ENCODE peak calls at places on chromosomes 13 and 19, in seven cellular contexts. One of them, this sample, is unnamed.

GRCh38 chr19:29840066-29840950 is 28.5 kb downstream of the CCNE1 start:
- DNase-seq in K562: no peak
- DNase-seq in upper lobe of left lung: no peak
- DNase-seq in breast epithelium: no peak
- DNase-seq in transverse colon: no peak
- DNase-seq in prostate gland: no peak
- DNase-seq in GM12878: no peak
- DNase-seq in this sample: no peak

GRCh38 chr13:40102854-40103253 is 447.4 kb downstream of the COG6 start:
- DNase-seq in K562: no peak
- DNase-seq in upper lobe of left lung: no peak
- DNase-seq in breast epithelium: no peak
- DNase-seq in transverse colon: no peak
- DNase-seq in prostate gland: no peak
- DNase-seq in GM12878: no peak
- DNase-seq in this sample: no peak

GRCh38 chr19:2271516-2272103 is 10.4 kb downstream of the PEAK3 start:
- DNase-seq in K562: no peak
- DNase-seq in upper lobe of left lung: no peak
- DNase-seq in breast epithelium: no peak
- DNase-seq in transverse colon: peak; percentile 37
- DNase-seq in prostate gland: no peak
- DNase-seq in GM12878: no peak
- DNase-seq in this sample: peak; percentile 85

GRCh38 chr13:101554420-101555125 is 102.1 kb downstream of the ITGBL1 start:
- DNase-seq in K562: no peak
- DNase-seq in upper lobe of left lung: no peak
- DNase-seq in breast epithelium: no peak
- DNase-seq in transverse colon: no peak
- DNase-seq in prostate gland: no peak
- DNase-seq in GM12878: no peak
- DNase-seq in this sample: no peak

GRCh38 chr13:59012731-59013130 is 1151.0 kb downstream of the DIAPH3 start:
- DNase-seq in K562: no peak
- DNase-seq in upper lobe of left lung: no peak
- DNase-seq in breast epithelium: no peak
- DNase-seq in transverse colon: no peak
- DNase-seq in prostate gland: no peak
- DNase-seq in GM12878: no peak
- DNase-seq in this sample: no peak

GRCh38 chr13:41995946-41996345 is 35.0 kb upstream of the VWA8 start:
- DNase-seq in K562: peak; percentile 68
- DNase-seq in upper lobe of left lung: no peak
- DNase-seq in breast epithelium: no peak
- DNase-seq in transverse colon: no peak
- DNase-seq in prostate gland: no peak
- DNase-seq in GM12878: no peak
- DNase-seq in this sample: no peak

GRCh38 chr13:110714798-110715394 is 1.4 kb downstream of the ING1 start:
- DNase-seq in K562: no peak
- DNase-seq in upper lobe of left lung: peak; percentile 70
- DNase-seq in breast epithelium: peak; percentile 59
- DNase-seq in transverse colon: peak; percentile 63
- DNase-seq in prostate gland: peak; percentile 51
- DNase-seq in GM12878: no peak
- DNase-seq in this sample: peak; percentile 93

GRCh38 chr13:84360843-84361242 is 478.6 kb upstream of the SLITRK1 start:
- DNase-seq in K562: no peak
- DNase-seq in upper lobe of left lung: no peak
- DNase-seq in breast epithelium: no peak
- DNase-seq in transverse colon: no peak
- DNase-seq in prostate gland: no peak
- DNase-seq in GM12878: no peak
- DNase-seq in this sample: no peak

GRCh38 chr13:113625965-113626661 is 31.9 kb downstream of the ATP4B start:
- DNase-seq in K562: no peak
- DNase-seq in upper lobe of left lung: no peak
- DNase-seq in breast epithelium: no peak
- DNase-seq in transverse colon: no peak
- DNase-seq in prostate gland: no peak
- DNase-seq in GM12878: no peak
- DNase-seq in this sample: peak; percentile 36

GRCh38 chr13:41463823-41464602 is 6.7 kb downstream of the RGCC start:
- DNase-seq in K562: peak; percentile 74
- DNase-seq in upper lobe of left lung: no peak
- DNase-seq in breast epithelium: no peak
- DNase-seq in transverse colon: peak; percentile 20
- DNase-seq in prostate gland: no peak
- DNase-seq in GM12878: peak; percentile 59
- DNase-seq in this sample: peak; percentile 80

GRCh38 chr13:96492758-96493157 is 402.9 kb downstream of the HS6ST3 start:
- DNase-seq in K562: no peak
- DNase-seq in upper lobe of left lung: no peak
- DNase-seq in breast epithelium: no peak
- DNase-seq in transverse colon: no peak
- DNase-seq in prostate gland: no peak
- DNase-seq in GM12878: no peak
- DNase-seq in this sample: no peak

GRCh38 chr13:28991764-28992163 is 171.6 kb downstream of the MTUS2 start:
- DNase-seq in K562: no peak
- DNase-seq in upper lobe of left lung: no peak
- DNase-seq in breast epithelium: no peak
- DNase-seq in transverse colon: no peak
- DNase-seq in prostate gland: no peak
- DNase-seq in GM12878: no peak
- DNase-seq in this sample: no peak

GRCh38 chr19:35216026-35216832 is 12.3 kb downstream of the FAM187B start:
- DNase-seq in K562: no peak
- DNase-seq in upper lobe of left lung: no peak
- DNase-seq in breast epithelium: no peak
- DNase-seq in transverse colon: no peak
- DNase-seq in prostate gland: no peak
- DNase-seq in GM12878: no peak
- DNase-seq in this sample: peak; percentile 59

GRCh38 chr19:48900477-48901452 is 653 bp downstream of the NUCB1 start:
- DNase-seq in K562: peak; percentile 61
- DNase-seq in upper lobe of left lung: no peak
- DNase-seq in breast epithelium: peak; percentile 32
- DNase-seq in transverse colon: no peak
- DNase-seq in prostate gland: no peak
- DNase-seq in GM12878: no peak
- DNase-seq in this sample: peak; percentile 85

GRCh38 chr19:2800506-2800905 is 15.2 kb downstream of the THOP1 start:
- DNase-seq in K562: no peak
- DNase-seq in upper lobe of left lung: no peak
- DNase-seq in breast epithelium: no peak
- DNase-seq in transverse colon: no peak
- DNase-seq in prostate gland: no peak
- DNase-seq in GM12878: no peak
- DNase-seq in this sample: no peak

GRCh38 chr13:19587635-19588300 is 26.4 kb upstream of the TPTE2 start:
- DNase-seq in K562: no peak
- DNase-seq in upper lobe of left lung: no peak
- DNase-seq in breast epithelium: no peak
- DNase-seq in transverse colon: no peak
- DNase-seq in prostate gland: no peak
- DNase-seq in GM12878: no peak
- DNase-seq in this sample: no peak

GRCh38 chr19:31882709-31883108 is 462.7 kb upstream of the ZNF507 start:
- DNase-seq in K562: no peak
- DNase-seq in upper lobe of left lung: no peak
- DNase-seq in breast epithelium: no peak
- DNase-seq in transverse colon: no peak
- DNase-seq in prostate gland: no peak
- DNase-seq in GM12878: no peak
- DNase-seq in this sample: no peak

GRCh38 chr19:38020331-38020730 is 113.3 kb downstream of the SIPA1L3 start:
- DNase-seq in K562: no peak
- DNase-seq in upper lobe of left lung: peak; percentile 29
- DNase-seq in breast epithelium: no peak
- DNase-seq in transverse colon: no peak
- DNase-seq in prostate gland: no peak
- DNase-seq in GM12878: no peak
- DNase-seq in this sample: peak; percentile 76

GRCh38 chr13:45441633-45442032 is 23.1 kb upstream of the COG3 start:
- DNase-seq in K562: no peak
- DNase-seq in upper lobe of left lung: no peak
- DNase-seq in breast epithelium: no peak
- DNase-seq in transverse colon: no peak
- DNase-seq in prostate gland: no peak
- DNase-seq in GM12878: peak; percentile 60
- DNase-seq in this sample: no peak

GRCh38 chr19:35756373-35757230 is at the start of gene HSPB6:
- DNase-seq in K562: no peak
- DNase-seq in upper lobe of left lung: no peak
- DNase-seq in breast epithelium: no peak
- DNase-seq in transverse colon: peak; percentile 42
- DNase-seq in prostate gland: no peak
- DNase-seq in GM12878: no peak
- DNase-seq in this sample: peak; percentile 84

GRCh38 chr19:12930002-12930645 is 3.4 kb downstream of the FARSA start:
- DNase-seq in K562: no peak
- DNase-seq in upper lobe of left lung: no peak
- DNase-seq in breast epithelium: no peak
- DNase-seq in transverse colon: no peak
- DNase-seq in prostate gland: no peak
- DNase-seq in GM12878: no peak
- DNase-seq in this sample: no peak
- TF ChIP-seq POLR2AphosphoS5 in K562: no peak
- TF ChIP-seq POLR2AphosphoS5 in upper lobe of left lung: no peak
- TF ChIP-seq POLR2AphosphoS5 in breast epithelium: no peak
- TF ChIP-seq POLR2AphosphoS5 in transverse colon: no peak
- TF ChIP-seq POLR2AphosphoS5 in prostate gland: no peak
- TF ChIP-seq POLR2AphosphoS5 in GM12878: no peak
- TF ChIP-seq POLR2AphosphoS5 in this sample: no peak

DNA sequence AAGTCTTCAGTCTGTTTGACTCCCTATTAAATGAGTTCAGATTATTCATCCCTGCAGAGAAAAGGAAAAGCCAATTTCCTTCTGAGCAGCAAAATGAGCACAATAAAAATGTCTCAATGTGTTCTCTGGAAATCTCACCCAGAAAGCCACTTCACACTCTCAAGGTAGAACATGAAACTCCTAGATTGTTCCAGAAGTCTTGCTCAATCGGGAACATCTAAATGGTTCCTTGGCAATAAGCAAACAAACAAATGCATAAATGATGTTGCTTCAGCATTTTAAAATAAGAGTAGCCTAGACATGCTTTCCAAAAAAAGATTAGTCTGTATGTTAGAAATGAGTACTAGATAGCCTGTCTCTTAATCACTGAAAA is 59.7 kb upstream of the TNFRSF19 start:
- DNase-seq in K562: no peak
- DNase-seq in upper lobe of left lung: no peak
- DNase-seq in breast epithelium: no peak
- DNase-seq in transverse colon: no peak
- DNase-seq in prostate gland: no peak
- DNase-seq in GM12878: no peak
- DNase-seq in this sample: no peak
- TF ChIP-seq CTCF in K562: no peak
- TF ChIP-seq CTCF in upper lobe of left lung: no peak
- TF ChIP-seq CTCF in breast epithelium: no peak
- TF ChIP-seq CTCF in transverse colon: no peak
- TF ChIP-seq CTCF in prostate gland: no peak
- TF ChIP-seq CTCF in GM12878: no peak
- TF ChIP-seq CTCF in this sample: peak; percentile 4

GRCh38 chr13:32426981-32427851 is 714 bp downstream of the N4BP2L1 start:
- DNase-seq in K562: no peak
- DNase-seq in upper lobe of left lung: peak; percentile 69
- DNase-seq in breast epithelium: peak; percentile 52
- DNase-seq in transverse colon: peak; percentile 56
- DNase-seq in prostate gland: peak; percentile 57
- DNase-seq in GM12878: no peak
- DNase-seq in this sample: peak; percentile 91
- H3K27ac ChIP-seq in K562: no peak overlapping the region
- H3K27ac ChIP-seq in upper lobe of left lung: peak overlapping the region; percentile 94
- H3K27ac ChIP-seq in breast epithelium: peak overlapping the region; percentile 97
- H3K27ac ChIP-seq in transverse colon: peak overlapping the region; percentile 91
- H3K27ac ChIP-seq in prostate gland: peak overlapping the region; percentile 89
- H3K27ac ChIP-seq in GM12878: peak overlapping the region; percentile 98
- H3K27ac ChIP-seq in this sample: peak overlapping the region; percentile 97

GRCh38 chr13:48874165-48874564 is 101.5 kb upstream of the FNDC3A start:
- DNase-seq in K562: no peak
- DNase-seq in upper lobe of left lung: no peak
- DNase-seq in breast epithelium: no peak
- DNase-seq in transverse colon: no peak
- DNase-seq in prostate gland: no peak
- DNase-seq in GM12878: no peak
- DNase-seq in this sample: no peak

GRCh38 chr13:48873598-48873997 is 102.1 kb upstream of the FNDC3A start:
- DNase-seq in K562: no peak
- DNase-seq in upper lobe of left lung: no peak
- DNase-seq in breast epithelium: no peak
- DNase-seq in transverse colon: no peak
- DNase-seq in prostate gland: no peak
- DNase-seq in GM12878: no peak
- DNase-seq in this sample: no peak

GRCh38 chr13:48873081-48873480 is 102.6 kb upstream of the FNDC3A start:
- DNase-seq in K562: no peak
- DNase-seq in upper lobe of left lung: no peak
- DNase-seq in breast epithelium: no peak
- DNase-seq in transverse colon: no peak
- DNase-seq in prostate gland: no peak
- DNase-seq in GM12878: no peak
- DNase-seq in this sample: no peak

GRCh38 chr13:48875071-48875470 is 100.6 kb upstream of the FNDC3A start:
- DNase-seq in K562: no peak
- DNase-seq in upper lobe of left lung: no peak
- DNase-seq in breast epithelium: no peak
- DNase-seq in transverse colon: no peak
- DNase-seq in prostate gland: no peak
- DNase-seq in GM12878: no peak
- DNase-seq in this sample: no peak

DNA sequence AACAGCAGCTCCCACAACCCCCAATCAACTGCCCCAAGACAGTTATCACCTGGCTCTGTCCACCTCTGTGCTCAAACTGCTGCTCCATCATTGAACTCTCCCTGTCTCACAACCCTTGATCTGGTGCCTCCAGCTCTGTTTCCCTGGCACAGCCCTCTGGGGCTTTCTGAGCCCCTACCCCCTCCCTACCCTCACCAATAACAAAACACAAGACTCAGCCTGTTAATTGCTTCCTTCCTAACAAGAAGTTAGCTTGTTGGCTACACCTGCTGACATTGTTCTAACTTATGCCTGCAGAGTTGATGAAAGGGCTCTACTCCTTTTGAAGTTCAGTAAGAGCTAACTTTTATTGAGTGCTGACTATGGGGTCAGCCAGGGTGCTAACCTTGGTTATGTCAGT is 99.4 kb upstream of the FNDC3A start:
- DNase-seq in K562: no peak
- DNase-seq in upper lobe of left lung: no peak
- DNase-seq in breast epithelium: no peak
- DNase-seq in transverse colon: no peak
- DNase-seq in prostate gland: no peak
- DNase-seq in GM12878: no peak
- DNase-seq in this sample: no peak
- TF ChIP-seq POLR2AphosphoS5 in K562: no peak
- TF ChIP-seq POLR2AphosphoS5 in upper lobe of left lung: no peak
- TF ChIP-seq POLR2AphosphoS5 in breast epithelium: no peak
- TF ChIP-seq POLR2AphosphoS5 in transverse colon: no peak
- TF ChIP-seq POLR2AphosphoS5 in prostate gland: no peak
- TF ChIP-seq POLR2AphosphoS5 in GM12878: no peak
- TF ChIP-seq POLR2AphosphoS5 in this sample: no peak

GRCh38 chr13:99265823-99266426 is 7.7 kb upstream of the GPR18 start:
- DNase-seq in K562: peak; percentile 30
- DNase-seq in upper lobe of left lung: no peak
- DNase-seq in breast epithelium: no peak
- DNase-seq in transverse colon: no peak
- DNase-seq in prostate gland: no peak
- DNase-seq in GM12878: no peak
- DNase-seq in this sample: no peak
- TF ChIP-seq CTCF in K562: peak; percentile 47
- TF ChIP-seq CTCF in upper lobe of left lung: peak; percentile 61
- TF ChIP-seq CTCF in breast epithelium: peak; percentile 51
- TF ChIP-seq CTCF in transverse colon: peak; percentile 62
- TF ChIP-seq CTCF in prostate gland: peak; percentile 63
- TF ChIP-seq CTCF in GM12878: peak; percentile 58
- TF ChIP-seq CTCF in this sample: peak; percentile 65